ENCODE peak calls at places on chromosomes 13 and 19, in five cellular contexts. I is head of caudate nucleus, X is GDM1, M is SHP77 treated with DMSO at 0.1 percent for 48 hours, O is neural progenitor cell. S is an unnamed sample.

GRCh38 chr13:41915096-41915495 is 45.8 kb downstream of the VWA8 start:
- DNase-seq in I (no peak), X (no peak), M (no peak), O (no peak), S (no peak)

GRCh38 chr13:75101997-75102720 is 379.8 kb downstream of the TBC1D4 start:
- DNase-seq in I (no peak), X (no peak), M (no peak), O (peak), S (no peak)

GRCh38 chr13:114079601-114080536 is 52.6 kb downstream of the RASA3 start:
- DNase-seq in I (no peak), X (no peak), M (no peak), O (no peak), S (peak)

GRCh38 chr19:10812902-10813404 is 23.1 kb downstream of the TMED1 start:
- DNase-seq in I (peak), X (peak), M (no peak), O (no peak), S (no peak)

GRCh38 chr19:18517606-18518005 is 4.3 kb downstream of the ELL start:
- DNase-seq in I (no peak), X (no peak), M (no peak), O (no peak), S (no peak)

GRCh38 chr13:46906440-46906839 is 9.6 kb upstream of the HTR2A start:
- DNase-seq in I (no peak), X (no peak), M (no peak), O (no peak), S (no peak)

GRCh38 chr13:24038846-24039330 is 121.6 kb upstream of the SPATA13 start:
- DNase-seq in I (peak), X (no peak), M (no peak), O (no peak), S (no peak)

GRCh38 chr13:72651196-72651595 is 76.2 kb downstream of the MZT1 start:
- DNase-seq in I (no peak), X (no peak), M (peak), O (peak), S (no peak)

GRCh38 chr19:42178791-42179500 is 38.5 kb downstream of the DEDD2 start:
- DNase-seq in I (no peak), X (no peak), M (peak), O (no peak), S (peak)

GRCh38 chr19:4130635-4131438 is 6.9 kb upstream of the MAP2K2 start:
- DNase-seq in I (no peak), X (no peak), M (peak), O (no peak), S (no peak)

GRCh38 chr13:97429681-97430081 is 4.3 kb upstream of the RAP2A start:
- DNase-seq in I (peak), X (no peak), M (peak), O (no peak), S (no peak)

GRCh38 chr13:83065136-83065535 is 817.1 kb downstream of the SLITRK1 start:
- DNase-seq in I (no peak), X (no peak), M (no peak), O (no peak), S (no peak)

GRCh38 chr13:39954476-39954875 is 299.0 kb downstream of the COG6 start:
- DNase-seq in I (no peak), X (no peak), M (no peak), O (no peak), S (no peak)

GRCh38 chr19:1068111-1069001 is 1.4 kb downstream of the ARHGAP45 start:
- DNase-seq in I (no peak), X (peak), M (no peak), O (no peak), S (peak)

GRCh38 chr19:18389736-18390074 is 3.7 kb downstream of the GDF15 start:
- DNase-seq in I (no peak), X (no peak), M (no peak), O (no peak), S (no peak)

GRCh38 chr13:34017231-34017630 is 199.3 kb downstream of the RFC3 start:
- DNase-seq in I (no peak), X (no peak), M (no peak), O (no peak), S (no peak)

GRCh38 chr13:44004881-44005280 is 125.2 kb downstream of the LACC1 start:
- DNase-seq in I (no peak), X (no peak), M (no peak), O (no peak), S (no peak)

GRCh38 chr13:93786846-93787245 is 560.2 kb downstream of the GPC6 start:
- DNase-seq in I (no peak), X (no peak), M (no peak), O (no peak), S (no peak)

GRCh38 chr13:94967183-94968039 is 255.1 kb upstream of the SOX21 start:
- DNase-seq in I (peak), X (no peak), M (no peak), O (peak), S (no peak)

GRCh38 chr13:79802389-79803140 is 321.6 kb downstream of the NDFIP2 start:
- DNase-seq in I (no peak), X (no peak), M (no peak), O (no peak), S (no peak)

GRCh38 chr19:3506384-3507340 is 551 bp downstream of the FZR1 start:
- DNase-seq in I (peak), X (no peak), M (no peak), O (peak), S (peak)

GRCh38 chr13:110237895-110238294 is 69.1 kb downstream of the COL4A1 start:
- DNase-seq in I (no peak), X (no peak), M (no peak), O (no peak), S (no peak)

GRCh38 chr19:18221815-18222725 is 4.2 kb downstream of the PDE4C start:
- DNase-seq in I (no peak), X (no peak), M (no peak), O (no peak), S (no peak)